ENCODE peak calls at places on chromosomes 16 and 17, in seven cellular contexts. One of them, this sample, is unnamed.

GRCh38 chr17:72115789-72116520 is 4.9 kb upstream of the SOX9 start:
- DNase-seq in anterior cingulate cortex: no peak
- DNase-seq in B cell: no peak
- DNase-seq in T-helper 1 cell: no peak
- DNase-seq in EL: no peak
- DNase-seq in prostate gland: no peak
- DNase-seq in activated CD8-positive, alpha-beta T cell treated with anti-CD3 and anti-CD28 coated beads for 36 hours: no peak
- DNase-seq in this sample: no peak

GRCh38 chr17:266219-266618 is 84.8 kb upstream of the DOC2B start:
- DNase-seq in anterior cingulate cortex: no peak
- DNase-seq in B cell: no peak
- DNase-seq in T-helper 1 cell: no peak
- DNase-seq in EL: no peak
- DNase-seq in prostate gland: no peak
- DNase-seq in activated CD8-positive, alpha-beta T cell treated with anti-CD3 and anti-CD28 coated beads for 36 hours: no peak
- DNase-seq in this sample: no peak

GRCh38 chr16:67244387-67245188 is 2.7 kb downstream of the FHOD1 start:
- DNase-seq in anterior cingulate cortex: no peak
- DNase-seq in B cell: peak; percentile 81
- DNase-seq in T-helper 1 cell: peak; percentile 69
- DNase-seq in EL: peak; percentile 98
- DNase-seq in prostate gland: no peak
- DNase-seq in activated CD8-positive, alpha-beta T cell treated with anti-CD3 and anti-CD28 coated beads for 36 hours: peak; percentile 95
- DNase-seq in this sample: peak; percentile 65

GRCh38 chr17:49071106-49071505 is 61.5 kb upstream of the B4GALNT2 start:
- DNase-seq in anterior cingulate cortex: no peak
- DNase-seq in B cell: no peak
- DNase-seq in T-helper 1 cell: no peak
- DNase-seq in EL: no peak
- DNase-seq in prostate gland: no peak
- DNase-seq in activated CD8-positive, alpha-beta T cell treated with anti-CD3 and anti-CD28 coated beads for 36 hours: no peak
- DNase-seq in this sample: no peak

GRCh38 chr16:19478505-19478904 is 43.4 kb downstream of the GDE1 start:
- DNase-seq in anterior cingulate cortex: no peak
- DNase-seq in B cell: no peak
- DNase-seq in T-helper 1 cell: no peak
- DNase-seq in EL: no peak
- DNase-seq in prostate gland: no peak
- DNase-seq in activated CD8-positive, alpha-beta T cell treated with anti-CD3 and anti-CD28 coated beads for 36 hours: no peak
- DNase-seq in this sample: no peak

GRCh38 chr16:15807603-15808009 is 49.2 kb downstream of the MYH11 start:
- DNase-seq in anterior cingulate cortex: no peak
- DNase-seq in B cell: no peak
- DNase-seq in T-helper 1 cell: no peak
- DNase-seq in EL: no peak
- DNase-seq in prostate gland: no peak
- DNase-seq in activated CD8-positive, alpha-beta T cell treated with anti-CD3 and anti-CD28 coated beads for 36 hours: no peak
- DNase-seq in this sample: no peak

GRCh38 chr17:69466451-69466850 is 52.0 kb downstream of the MAP2K6 start:
- DNase-seq in anterior cingulate cortex: no peak
- DNase-seq in B cell: no peak
- DNase-seq in T-helper 1 cell: no peak
- DNase-seq in EL: no peak
- DNase-seq in prostate gland: no peak
- DNase-seq in activated CD8-positive, alpha-beta T cell treated with anti-CD3 and anti-CD28 coated beads for 36 hours: no peak
- DNase-seq in this sample: no peak

GRCh38 chr17:78044280-78044835 is 84.2 kb downstream of the TMC6 start:
- DNase-seq in anterior cingulate cortex: no peak
- DNase-seq in B cell: no peak
- DNase-seq in T-helper 1 cell: no peak
- DNase-seq in EL: no peak
- DNase-seq in prostate gland: no peak
- DNase-seq in activated CD8-positive, alpha-beta T cell treated with anti-CD3 and anti-CD28 coated beads for 36 hours: no peak
- DNase-seq in this sample: no peak

GRCh38 chr17:62929320-62929719 is 36.7 kb upstream of the TANC2 start:
- DNase-seq in anterior cingulate cortex: no peak
- DNase-seq in B cell: no peak
- DNase-seq in T-helper 1 cell: no peak
- DNase-seq in EL: no peak
- DNase-seq in prostate gland: no peak
- DNase-seq in activated CD8-positive, alpha-beta T cell treated with anti-CD3 and anti-CD28 coated beads for 36 hours: no peak
- DNase-seq in this sample: no peak

GRCh38 chr17:43702636-43703035 is 40.9 kb upstream of the MEOX1 start:
- DNase-seq in anterior cingulate cortex: no peak
- DNase-seq in B cell: no peak
- DNase-seq in T-helper 1 cell: no peak
- DNase-seq in EL: peak; percentile 31
- DNase-seq in prostate gland: no peak
- DNase-seq in activated CD8-positive, alpha-beta T cell treated with anti-CD3 and anti-CD28 coated beads for 36 hours: peak; percentile 47
- DNase-seq in this sample: no peak

GRCh38 chr16:75238853-75239371 is 12.5 kb downstream of the BCAR1 start:
- DNase-seq in anterior cingulate cortex: no peak
- DNase-seq in B cell: no peak
- DNase-seq in T-helper 1 cell: no peak
- DNase-seq in EL: peak; percentile 55
- DNase-seq in prostate gland: no peak
- DNase-seq in activated CD8-positive, alpha-beta T cell treated with anti-CD3 and anti-CD28 coated beads for 36 hours: no peak
- DNase-seq in this sample: no peak

GRCh38 chr16:57911711-57912110 is 59.2 kb downstream of the CNGB1 start:
- DNase-seq in anterior cingulate cortex: no peak
- DNase-seq in B cell: no peak
- DNase-seq in T-helper 1 cell: no peak
- DNase-seq in EL: no peak
- DNase-seq in prostate gland: no peak
- DNase-seq in activated CD8-positive, alpha-beta T cell treated with anti-CD3 and anti-CD28 coated beads for 36 hours: no peak
- DNase-seq in this sample: no peak